ENCODE peak calls at places on chromosomes 13 and 19, in ten cellular contexts. A, Y, K, X, B, C, S, M, Z and J are unnamed samples.

GRCh38 chr19:33254245-33254824 is 28.7 kb upstream of the SLC7A10 start:
- DNase-seq in K (no peak), B (no peak), Z (no peak), Y (no peak), M (no peak), S (no peak), X (no peak), C (no peak), A (no peak), J (no peak)

GRCh38 chr13:111281751-111282311 is 38.6 kb upstream of the TEX29 start:
- DNase-seq in X (no peak), Y (no peak), A (no peak), B (no peak), K (no peak), M (peak), S (peak), Z (no peak), C (no peak), J (no peak)

GRCh38 chr19:51127755-51128154 is 3.0 kb downstream of the SIGLEC9 start:
- DNase-seq in B (no peak), C (no peak), X (no peak), M (no peak), K (no peak), A (no peak), Y (no peak), S (peak), Z (peak), J (no peak)

GRCh38 chr13:110758195-110758594 is 44.7 kb downstream of the ING1 start:
- DNase-seq in M (no peak), S (peak), Z (no peak), A (no peak), B (no peak), X (no peak), Y (peak), C (no peak), K (no peak), J (no peak)

GRCh38 chr19:13044160-13044853 is 49.0 kb downstream of the NFIX start:
- DNase-seq in X (no peak), K (peak), A (peak), S (peak), C (no peak), Y (peak), M (peak), B (no peak), Z (peak), J (peak)

GRCh38 chr19:27885361-27885760 is 1327.6 kb downstream of the UQCRFS1 start:
- DNase-seq in K (no peak), C (no peak), Z (no peak), M (no peak), B (no peak), A (no peak), Y (no peak), S (no peak), X (no peak), J (no peak)

GRCh38 chr13:21703846-21704245 is 33.0 kb downstream of the FGF9 start:
- DNase-seq in Z (no peak), C (no peak), X (no peak), S (no peak), B (no peak), Y (peak), M (no peak), K (no peak), A (no peak), J (no peak)

GRCh38 chr13:46010148-46010547 is 42.4 kb downstream of the ZC3H13 start:
- DNase-seq in B (no peak), M (no peak), K (no peak), Z (no peak), Y (no peak), C (no peak), X (peak), A (no peak), S (no peak), J (no peak)

GRCh38 chr13:54183728-54184127 is 1155.1 kb downstream of the OLFM4 start:
- DNase-seq in X (no peak), M (no peak), S (no peak), K (no peak), Y (no peak), B (no peak), A (no peak), C (no peak), Z (no peak), J (no peak)

GRCh38 chr19:49415102-49415809 is 8.0 kb downstream of the PTH2 start:
- DNase-seq in M (no peak), A (no peak), S (no peak), C (no peak), K (no peak), X (no peak), Z (no peak), Y (no peak), B (no peak), J (no peak)

GRCh38 chr19:55452381-55453325 is 8.8 kb downstream of the ISOC2 start:
- DNase-seq in X (peak), Z (peak), S (peak), B (no peak), Y (peak), A (no peak), C (no peak), K (peak), M (peak), J (peak)

GRCh38 chr13:99211421-99212035 is 10.9 kb downstream of the UBAC2 start:
- DNase-seq in K (no peak), Z (no peak), M (no peak), C (no peak), Y (no peak), A (no peak), B (no peak), X (no peak), S (no peak), J (no peak)